ENCODE peak calls at places on chromosome 1, in nine cellular contexts. X is amygdala; P is activated T-cell treated with anti-CD3 and anti-CD28 coated beads for 1 hour; I is cardiac fibroblast; E is HuH-7; H is gastrocnemius medialis; S is SJSA1; F is naive thymus-derived CD4-positive, alpha-beta T cell; N is left colon. Z is an unnamed sample.

GRCh38 chr1:111725192-111725591 is 14.0 kb downstream of the INKA2 start:
- DNase-seq in P (no peak), E (no peak), F (no peak), X (no peak), I (no peak), S (no peak), H (peak), N (no peak), Z (no peak)

GRCh38 chr1:204171751-204172178 is 5.6 kb upstream of the REN start:
- DNase-seq in H (no peak), S (no peak), E (no peak), F (no peak), N (no peak), P (no peak), X (no peak), I (peak), Z (no peak)

GRCh38 chr1:16375521-16376359 is 8.7 kb downstream of the SZRD1 start:
- DNase-seq in E (no peak), X (no peak), H (no peak), N (no peak), S (peak), F (no peak), I (peak), P (no peak), Z (no peak)

GRCh38 chr1:234731371-234732085 is 121.5 kb upstream of the IRF2BP2 start:
- DNase-seq in I (peak), F (no peak), H (no peak), X (no peak), N (no peak), E (no peak), P (no peak), S (peak), Z (no peak)

GRCh38 chr1:223771814-223772770 is 59.8 kb downstream of the CAPN2 start:
- DNase-seq in I (peak), S (peak), H (no peak), X (no peak), E (no peak), F (no peak), N (no peak), P (no peak), Z (peak)

GRCh38 chr1:43545321-43545685 is 14.6 kb downstream of the PTPRF start:
- DNase-seq in I (no peak), X (no peak), F (no peak), H (no peak), P (no peak), S (no peak), N (no peak), E (no peak), Z (no peak)

GRCh38 chr1:231584117-231584516 is 42.5 kb upstream of the DISC1 start:
- DNase-seq in N (no peak), F (no peak), H (no peak), E (peak), S (no peak), I (peak), X (no peak), P (no peak), Z (no peak)

GRCh38 chr1:40316595-40317393 is at the start of gene COL9A2:
- DNase-seq in F (peak), X (peak), H (no peak), N (no peak), E (peak), I (peak), P (peak), S (no peak), Z (no peak)